ENCODE peak calls at places on chromosomes 11 and 22, in seven cellular contexts. D, E, A, O, S, I and P are unnamed samples.
A peak's percentile ranks its signal among the peaks of the same experiment; 100 is the strongest.

GRCh38 chr22:44917372-44918165 is 92.2 kb downstream of the PHF21B start:
- DNase-seq in I (no peak), A (no peak), O (no peak), S (no peak), D (no peak), E (no peak), P (no peak)

GRCh38 chr11:9276571-9276970 is 11.4 kb upstream of the DENND5A start:
- DNase-seq in D (no peak), E (peak; percentile 50), O (no peak), S (no peak), I (peak; percentile 14), A (no peak), P (no peak)

GRCh38 chr11:74006743-74007304 is 2.1 kb downstream of the UCP3 start:
- DNase-seq in O (no peak), D (no peak), E (peak; percentile 55), I (no peak), A (no peak), S (no peak), P (no peak)

GRCh38 chr22:47402876-47403525 is 640.6 kb downstream of the TBC1D22A start:
- DNase-seq in D (no peak), E (no peak), A (no peak), I (no peak), O (no peak), S (no peak), P (no peak)

GRCh38 chr22:42446151-42446550 is 13.9 kb upstream of the NFAM1 start:
- DNase-seq in D (no peak), I (no peak), O (no peak), S (no peak), A (no peak), E (no peak), P (no peak)

GRCh38 chr11:131864205-131864604 is 493.8 kb downstream of the NTM start:
- DNase-seq in E (no peak), S (peak; percentile 36), O (no peak), A (no peak), D (no peak), I (no peak), P (no peak)

GRCh38 chr11:69912161-69912910 is 93.1 kb upstream of the FGF3 start:
- DNase-seq in D (no peak), S (no peak), E (no peak), O (no peak), A (peak; percentile 18), I (no peak), P (no peak)

GRCh38 chr11:64560941-64561340 is 30.1 kb upstream of the SLC22A12 start:
- DNase-seq in A (no peak), O (no peak), E (no peak), S (no peak), I (no peak), D (no peak), P (no peak)

GRCh38 chr11:102239906-102240305 is 77.4 kb upstream of the BIRC3 start:
- DNase-seq in I (no peak), A (no peak), O (no peak), D (no peak), E (no peak), S (no peak), P (no peak)

GRCh38 chr22:17077255-17077654 is 7.5 kb upstream of the IL17RA start:
- DNase-seq in E (no peak), D (no peak), A (no peak), S (no peak), O (peak; percentile 41), I (no peak), P (no peak)

GRCh38 chr11:94882931-94883330 is 90.4 kb downstream of the CWC15 start:
- DNase-seq in E (no peak), D (no peak), A (no peak), O (peak; percentile 84), S (no peak), I (no peak), P (peak; percentile 35)

GRCh38 chr22:45262931-45263789 is 21.6 kb upstream of the UPK3A start:
- DNase-seq in S (no peak), A (peak; percentile 35), O (no peak), I (no peak), D (peak; percentile 46), E (no peak), P (no peak)

GRCh38 chr11:115672999-115673411 is 168.8 kb upstream of the CADM1 start:
- DNase-seq in O (peak; percentile 22), I (peak; percentile 3), A (peak; percentile 42), E (no peak), S (no peak), D (no peak), P (peak; percentile 82)

GRCh38 chr11:104390696-104391095 is 226.7 kb upstream of the PDGFD start:
- DNase-seq in A (no peak), D (no peak), S (no peak), E (no peak), I (no peak), O (no peak), P (no peak)

GRCh38 chr11:125275905-125276634 is 111.5 kb downstream of the PKNOX2 start:
- DNase-seq in D (no peak), S (peak; percentile 11), A (no peak), O (peak; percentile 10), I (no peak), E (no peak), P (no peak)

GRCh38 chr22:42841444-42841843 is 15.6 kb downstream of the ARFGAP3 start:
- DNase-seq in I (no peak), E (no peak), A (no peak), D (no peak), O (no peak), S (no peak), P (no peak)

GRCh38 chr11:225734-226453 is 10.2 kb downstream of the SIRT3 start:
- DNase-seq in A (no peak), E (peak; percentile 26), D (no peak), I (no peak), O (peak; percentile 71), S (no peak), P (no peak)